ENCODE peak calls at places on chromosomes 6 and 20, in four cellular contexts. G is progenitor cell of endocrine pancreas, Y is transverse colon, X is heart right ventricle. B is an unnamed sample.
A peak's percentile ranks its signal among the peaks of the same experiment; 100 is the strongest.

GRCh38 chr6:18492957-18493356 is 105.8 kb downstream of the RNF144B start:
- DNase-seq in G (no peak), Y (no peak), X (no peak), B (no peak)

GRCh38 chr20:31496761-31497295 is 17.4 kb upstream of the HM13 start:
- DNase-seq in G (no peak), Y (peak; percentile 22), X (peak; percentile 89), B (peak; percentile 40)

GRCh38 chr20:46923550-46923949 is 28.9 kb downstream of the EYA2 start:
- DNase-seq in G (no peak), Y (no peak), X (no peak), B (no peak)

GRCh38 chr6:155245193-155245592 is 18.6 kb upstream of the CLDN20 start:
- DNase-seq in G (no peak), Y (no peak), X (no peak), B (no peak)

GRCh38 chr20:17816804-17817590 is 117.2 kb downstream of the BANF2 start:
- DNase-seq in G (no peak), Y (no peak), X (no peak), B (no peak)

GRCh38 chr6:3159805-3160781 is 2.7 kb upstream of the TUBB2A start:
- DNase-seq in G (no peak), Y (peak; percentile 84), X (no peak), B (no peak)

GRCh38 chr6:64890609-64891008 is 816.4 kb downstream of the EYS start:
- DNase-seq in G (no peak), Y (no peak), X (no peak), B (peak; percentile 64)

GRCh38 chr6:94559829-94560537 is 1017.4 kb upstream of the MANEA start:
- DNase-seq in G (no peak), Y (no peak), X (no peak), B (no peak)

GRCh38 chr20:43983359-43983758 is 68.7 kb downstream of the TOX2 start:
- DNase-seq in G (no peak), Y (peak; percentile 80), X (no peak), B (no peak)

GRCh38 chr20:64209148-64209547 is 44.9 kb downstream of the MYT1 start:
- DNase-seq in G (no peak), Y (no peak), X (no peak), B (no peak)
- TF ChIP-seq CTCF in G (no peak), Y (no peak), X (no peak), B (no peak)

GRCh38 chr20:1397710-1398109 is 4.9 kb upstream of the FKBP1A start:
- DNase-seq in G (no peak), Y (no peak), X (no peak), B (peak; percentile 58)
- TF ChIP-seq CTCF in G (no peak), Y (no peak), X (peak; percentile 48), B (peak; percentile 42)

DNA sequence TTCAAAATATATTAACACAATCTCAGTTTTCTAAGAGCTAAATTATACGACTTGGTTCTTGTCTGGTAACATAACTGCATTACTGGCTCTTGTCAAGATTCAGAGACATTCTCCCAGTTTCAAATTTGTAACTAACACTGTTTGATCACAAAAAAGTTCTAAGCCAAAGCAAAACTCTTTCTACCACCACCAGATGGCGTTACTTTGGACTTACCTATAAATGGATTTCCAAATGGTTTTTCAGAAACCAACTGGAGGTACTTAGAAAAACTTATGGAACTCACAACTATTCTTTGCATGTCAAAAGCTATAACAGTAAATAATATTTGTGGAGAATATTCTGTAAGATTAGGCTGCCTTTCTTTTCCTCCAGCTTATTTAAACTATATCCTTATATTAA is 34.2 kb upstream of the GFRAL start:
- DNase-seq in G (no peak), Y (no peak), X (no peak), B (peak; percentile 17)
- TF ChIP-seq CTCF in G (peak; percentile 39), Y (no peak), X (no peak), B (peak; percentile 29)

GRCh38 chr6:165858571-165858970 is 195.5 kb upstream of the PDE10A start:
- DNase-seq in G (no peak), Y (no peak), X (no peak), B (peak; percentile 38)
- TF ChIP-seq CTCF in G (peak; percentile 25), Y (no peak), X (no peak), B (peak; percentile 29)

GRCh38 chr6:129252377-129253071 is 369.6 kb downstream of the LAMA2 start:
- DNase-seq in G (no peak), Y (no peak), X (no peak), B (no peak)
- TF ChIP-seq CTCF in G (peak; percentile 2), Y (no peak), X (no peak), B (no peak)

DNA sequence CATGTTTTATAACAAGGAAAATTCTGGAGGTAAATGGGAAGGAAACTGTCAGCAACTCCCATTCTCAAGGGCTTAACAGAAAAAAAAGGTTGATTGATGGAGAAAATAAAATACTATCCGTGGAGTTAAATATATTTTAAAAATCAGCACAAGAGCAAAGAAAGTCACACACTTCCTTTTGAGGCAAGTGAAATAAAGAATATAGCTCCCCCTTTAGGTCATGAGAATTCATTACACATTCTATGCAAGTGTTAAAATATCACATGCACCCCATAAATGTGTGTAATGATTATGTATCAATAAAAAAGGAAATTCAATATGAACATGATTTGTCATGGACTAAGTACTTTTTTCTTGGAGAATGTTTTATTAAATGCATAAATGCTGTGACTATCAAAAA is 349.2 kb downstream of the TPBG start:
- DNase-seq in G (no peak), Y (no peak), X (no peak), B (peak; percentile 14)
- TF ChIP-seq CTCF in G (peak; percentile 60), Y (no peak), X (peak; percentile 34), B (peak; percentile 32)

GRCh38 chr20:36465109-36466080 is 75.9 kb upstream of the MYL9 start:
- DNase-seq in G (no peak), Y (peak; percentile 62), X (no peak), B (peak; percentile 57)
- TF ChIP-seq CTCF in G (no peak), Y (no peak), X (no peak), B (no peak)

B was measured in cardiac fibroblast.